ENCODE peak calls at places on chromosomes 5 and 9, in six cellular contexts. U, P, B, F, O and E are unnamed samples.

GRCh38 chr5:77920350-77921046 is 144.4 kb upstream of the TBCA start:
- DNase-seq in U (no peak), P (no peak), B (no peak), F (no peak), O (no peak), E (no peak)

GRCh38 chr9:134594376-134594941 is 47.1 kb upstream of the COL5A1 start:
- DNase-seq in U (no peak), P (no peak), B (no peak), F (no peak), O (no peak), E (no peak)

GRCh38 chr9:18980124-18980660 is 52.8 kb downstream of the SAXO1 start:
- DNase-seq in U (no peak), P (no peak), B (no peak), F (no peak), O (no peak), E (no peak)

GRCh38 chr5:176687247-176687646 is 40.0 kb downstream of the TSPAN17 start:
- DNase-seq in U (no peak), P (no peak), B (no peak), F (no peak), O (no peak), E (no peak)

GRCh38 chr5:1180841-1181271 is 20.5 kb upstream of the SLC6A19 start:
- DNase-seq in U (no peak), P (no peak), B (no peak), F (no peak), O (no peak), E (no peak)

GRCh38 chr9:136090060-136090735 is 4.9 kb downstream of the NACC2 start:
- DNase-seq in U (no peak), P (no peak), B (peak; percentile 12), F (no peak), O (no peak), E (no peak)

GRCh38 chr9:109894921-109895758 is 115.1 kb downstream of the PALM2AKAP2 start:
- DNase-seq in U (no peak), P (no peak), B (no peak), F (no peak), O (no peak), E (no peak)

GRCh38 chr5:124280044-124280443 is 466.4 kb downstream of the ZNF608 start:
- DNase-seq in U (no peak), P (no peak), B (no peak), F (no peak), O (no peak), E (no peak)

GRCh38 chr5:171681667-171682066 is 104.0 kb upstream of the SMIM23 start:
- DNase-seq in U (no peak), P (no peak), B (no peak), F (no peak), O (no peak), E (no peak)

GRCh38 chr9:115202960-115203751 is 85.2 kb upstream of the TNC start:
- DNase-seq in U (no peak), P (peak; percentile 20), B (no peak), F (no peak), O (no peak), E (no peak)

GRCh38 chr5:159799701-159800100 is 116.6 kb upstream of the ADRA1B start:
- DNase-seq in U (no peak), P (no peak), B (no peak), F (no peak), O (no peak), E (no peak)

GRCh38 chr9:107422189-107422802 is 67.3 kb downstream of the KLF4 start:
- DNase-seq in U (peak; percentile 30), P (peak; percentile 80), B (peak; percentile 65), F (peak; percentile 81), O (peak; percentile 49), E (peak; percentile 55)

GRCh38 chr5:83974151-83974822 is 253.6 kb upstream of the HAPLN1 start:
- DNase-seq in U (no peak), P (no peak), B (no peak), F (no peak), O (no peak), E (no peak)

GRCh38 chr9:134067904-134068741 is at the start of gene BRD3:
- DNase-seq in U (peak; percentile 87), P (peak; percentile 88), B (peak; percentile 86), F (peak; percentile 92), O (peak; percentile 93), E (peak; percentile 95)

GRCh38 chr9:133685653-133686504 is 49.7 kb downstream of the DBH start:
- DNase-seq in U (no peak), P (no peak), B (no peak), F (no peak), O (no peak), E (no peak)

GRCh38 chr5:56852228-56853000 is 37.1 kb downstream of the MAP3K1 start:
- DNase-seq in U (no peak), P (no peak), B (no peak), F (no peak), O (no peak), E (no peak)

GRCh38 chr5:17061973-17062470 is 125.9 kb upstream of the MYO10 start:
- DNase-seq in U (no peak), P (no peak), B (peak; percentile 32), F (no peak), O (no peak), E (no peak)

GRCh38 chr5:133123297-133123696 is 71.5 kb downstream of the HSPA4 start:
- DNase-seq in U (no peak), P (no peak), B (no peak), F (no peak), O (no peak), E (no peak)

GRCh38 chr5:139482050-139482889 is at the start of gene STING1:
- DNase-seq in U (no peak), P (peak; percentile 89), B (peak; percentile 71), F (no peak), O (peak; percentile 68), E (peak; percentile 81)

GRCh38 chr9:87714819-87715218 is 11.1 kb upstream of the CTSL start:
- DNase-seq in U (no peak), P (peak; percentile 28), B (no peak), F (peak; percentile 15), O (no peak), E (peak; percentile 93)

GRCh38 chr9:129834489-129835127 is 467 bp downstream of the C9orf78 start:
- DNase-seq in U (no peak), P (peak; percentile 26), B (no peak), F (no peak), O (no peak), E (peak; percentile 54)

GRCh38 chr5:6715758-6716633 is 2.8 kb downstream of the TENT4A start:
- DNase-seq in U (no peak), P (no peak), B (no peak), F (no peak), O (no peak), E (no peak)

GRCh38 chr5:29001666-29002065 is 1963.3 kb upstream of the CDH9 start:
- DNase-seq in U (no peak), P (no peak), B (no peak), F (no peak), O (no peak), E (no peak)

GRCh38 chr9:90102292-90102901 is 497.6 kb downstream of the GADD45G start:
- DNase-seq in U (peak; percentile 61), P (peak; percentile 91), B (peak; percentile 68), F (peak; percentile 82), O (peak; percentile 87), E (peak; percentile 68)

GRCh38 chr5:146515473-146516150 is 378 bp downstream of the GPR151 start:
- DNase-seq in U (no peak), P (no peak), B (no peak), F (no peak), O (no peak), E (no peak)

GRCh38 chr5:99104538-99105132 is 175.8 kb upstream of the CHD1 start:
- DNase-seq in U (no peak), P (no peak), B (no peak), F (peak; percentile 40), O (peak; percentile 14), E (peak; percentile 68)